ENCODE peak calls at places on chromosomes 12 and 14, in nine cellular contexts. D, C, S, X, P, N, Q, W and L are unnamed samples. For H3K4me1, the result is how much of the 10 kb centered on the place peaks cover.

GRCh38 chr12:122322501-122322900 is 56.2 kb upstream of the VPS33A start:
- DNase-seq in P (no peak), S (no peak), N (no peak), D (no peak), X (no peak), Q (no peak), C (no peak), W (no peak), L (no peak)

GRCh38 chr14:71478542-71478941 is 453.7 kb upstream of the RGS6 start:
- DNase-seq in P (peak), C (no peak), D (no peak), Q (no peak), S (no peak), X (no peak), W (peak), N (no peak), L (no peak)

GRCh38 chr14:60170948-60171347 is 5.8 kb upstream of the DHRS7 start:
- DNase-seq in S (no peak), N (no peak), W (no peak), D (no peak), P (no peak), C (no peak), X (no peak), Q (no peak), L (no peak)

GRCh38 chr14:86654558-86655184 is 1124.7 kb downstream of the FLRT2 start:
- DNase-seq in X (peak), S (no peak), D (peak), N (peak), P (peak), W (peak), Q (peak), C (no peak), L (peak)

GRCh38 chr14:101073598-101073965 is 170.1 kb upstream of the RTL1 start:
- DNase-seq in P (no peak), D (no peak), W (no peak), X (peak), C (no peak), N (no peak), Q (no peak), S (no peak), L (no peak)

GRCh38 chr14:68924392-68925158 is 54.5 kb downstream of the ACTN1 start:
- DNase-seq in C (no peak), N (no peak), D (no peak), Q (no peak), W (peak), X (no peak), P (peak), S (peak), L (no peak)

GRCh38 chr14:102776761-102777710 is at the start of gene TRAF3:
- DNase-seq in N (peak), X (peak), W (peak), D (peak), S (peak), C (peak), P (peak), Q (no peak), L (no peak)

GRCh38 chr12:93812616-93813015 is 135.4 kb downstream of the CRADD start:
- DNase-seq in Q (no peak), S (no peak), D (no peak), C (no peak), N (no peak), X (no peak), W (no peak), P (no peak), L (no peak)

GRCh38 chr12:95944108-95944704 is 1.1 kb downstream of the AMDHD1 start:
- DNase-seq in D (no peak), N (no peak), Q (no peak), S (no peak), P (no peak), X (no peak), C (no peak), W (no peak), L (no peak)

GRCh38 chr14:89013098-89013504 is 188.7 kb downstream of the TTC8 start:
- DNase-seq in X (no peak), Q (no peak), P (no peak), D (peak), S (no peak), W (no peak), N (peak), C (peak), L (no peak)

GRCh38 chr12:8907513-8907912 is 6.8 kb upstream of the PHC1 start:
- DNase-seq in D (no peak), P (no peak), Q (no peak), C (no peak), S (no peak), N (no peak), X (no peak), W (no peak), L (no peak)

GRCh38 chr12:1284611-1285010 is 293.6 kb downstream of the ERC1 start:
- DNase-seq in N (no peak), X (no peak), C (no peak), D (no peak), S (no peak), Q (no peak), W (no peak), P (no peak), L (no peak)

GRCh38 chr14:94059998-94060397 is 21.0 kb downstream of the DDX24 start:
- DNase-seq in N (no peak), S (no peak), P (no peak), W (no peak), C (no peak), D (no peak), Q (no peak), X (peak), L (no peak)

GRCh38 chr12:65533177-65533883 is 254.8 kb downstream of the MSRB3 start:
- DNase-seq in X (no peak), N (no peak), D (no peak), S (no peak), C (no peak), W (no peak), P (no peak), Q (no peak), L (no peak)

GRCh38 chr12:42868291-42868690 is 278.7 kb upstream of the PRICKLE1 start:
- DNase-seq in C (no peak), D (no peak), X (no peak), W (no peak), N (no peak), Q (no peak), S (no peak), P (no peak), L (no peak)

GRCh38 chr12:9598363-9598762 is 9.4 kb downstream of the KLRB1 start:
- DNase-seq in C (no peak), P (no peak), S (no peak), Q (no peak), X (no peak), W (no peak), D (no peak), N (no peak), L (no peak)

GRCh38 chr12:107884769-107885694 is 110.5 kb downstream of the ASCL4 start:
- DNase-seq in C (peak), X (peak), N (peak), Q (no peak), P (peak), W (peak), S (peak), D (peak), L (no peak)

GRCh38 chr12:89800435-89800834 is 91.8 kb upstream of the ATP2B1 start:
- DNase-seq in D (no peak), N (no peak), X (no peak), Q (no peak), S (no peak), P (no peak), W (no peak), C (no peak), L (no peak)

GRCh38 chr12:55738113-55739024 is 4.6 kb upstream of the GDF11 start:
- DNase-seq in Q (peak), W (peak), C (no peak), P (peak), S (peak), X (peak), D (peak), N (peak), L (peak)

GRCh38 chr12:44976246-44976645 is 74.7 kb downstream of the DBX2 start:
- DNase-seq in C (no peak), S (no peak), D (no peak), X (no peak), Q (no peak), W (no peak), P (no peak), N (no peak), L (no peak)

GRCh38 chr14:70257526-70257925 is 68.8 kb upstream of the SLC8A3 start:
- DNase-seq in N (no peak), C (no peak), X (no peak), W (peak), Q (no peak), P (no peak), D (no peak), S (no peak), L (no peak)

GRCh38 chr12:2168808-2169207 is 116.0 kb downstream of the CACNA1C start:
- DNase-seq in N (peak), S (peak), D (no peak), W (peak), C (peak), P (no peak), X (no peak), Q (no peak), L (no peak)

GRCh38 chr12:124279846-124280360 is 15.0 kb upstream of the RFLNA start:
- DNase-seq in X (no peak), W (no peak), N (no peak), Q (no peak), D (no peak), S (no peak), C (no peak), P (no peak), L (no peak)

GRCh38 chr12:77204055-77204454 is 138.7 kb upstream of the E2F7 start:
- DNase-seq in W (no peak), X (no peak), P (no peak), D (no peak), C (no peak), S (no peak), Q (no peak), N (no peak), L (no peak)

GRCh38 chr14:69850086-69850735 is 29.0 kb upstream of the SMOC1 start:
- DNase-seq in D (no peak), Q (no peak), S (no peak), N (peak), P (no peak), W (peak), X (no peak), C (no peak), L (no peak)

GRCh38 chr12:45122776-45123380 is 72.0 kb upstream of the DBX2 start:
- DNase-seq in P (no peak), N (no peak), D (no peak), W (peak), Q (no peak), X (no peak), C (no peak), S (no peak), L (no peak)

GRCh38 chr12:14858513-14858912 is 15.2 kb upstream of the ART4 start:
- DNase-seq in D (no peak), X (no peak), W (no peak), C (no peak), Q (no peak), P (no peak), N (no peak), S (no peak), L (no peak)

GRCh38 chr12:68159681-68160304 is at the start of gene IFNG:
- DNase-seq in C (no peak), D (no peak), Q (no peak), P (no peak), W (no peak), N (no peak), S (no peak), X (no peak), L (no peak)

GRCh38 chr12:70584332-70584731 is 52.9 kb downstream of the PTPRB start:
- DNase-seq in P (no peak), C (no peak), N (no peak), W (no peak), S (no peak), D (no peak), X (no peak), Q (no peak), L (no peak)

GRCh38 chr12:38689704-38690103 is 215.7 kb downstream of the CPNE8 start:
- DNase-seq in W (peak), D (no peak), N (no peak), C (no peak), X (no peak), S (no peak), Q (no peak), P (no peak), L (no peak)

GRCh38 chr14:75246546-75247285 is 31.9 kb upstream of the FOS start:
- DNase-seq in D (no peak), N (no peak), W (peak), C (no peak), X (no peak), P (no peak), S (no peak), Q (no peak), L (no peak)
- H3K4me3 ChIP-seq in D (no peak), N (no peak), W (no peak), C (no peak), X (peak), P (no peak), S (no peak), Q (no peak), L (no peak)

DNA sequence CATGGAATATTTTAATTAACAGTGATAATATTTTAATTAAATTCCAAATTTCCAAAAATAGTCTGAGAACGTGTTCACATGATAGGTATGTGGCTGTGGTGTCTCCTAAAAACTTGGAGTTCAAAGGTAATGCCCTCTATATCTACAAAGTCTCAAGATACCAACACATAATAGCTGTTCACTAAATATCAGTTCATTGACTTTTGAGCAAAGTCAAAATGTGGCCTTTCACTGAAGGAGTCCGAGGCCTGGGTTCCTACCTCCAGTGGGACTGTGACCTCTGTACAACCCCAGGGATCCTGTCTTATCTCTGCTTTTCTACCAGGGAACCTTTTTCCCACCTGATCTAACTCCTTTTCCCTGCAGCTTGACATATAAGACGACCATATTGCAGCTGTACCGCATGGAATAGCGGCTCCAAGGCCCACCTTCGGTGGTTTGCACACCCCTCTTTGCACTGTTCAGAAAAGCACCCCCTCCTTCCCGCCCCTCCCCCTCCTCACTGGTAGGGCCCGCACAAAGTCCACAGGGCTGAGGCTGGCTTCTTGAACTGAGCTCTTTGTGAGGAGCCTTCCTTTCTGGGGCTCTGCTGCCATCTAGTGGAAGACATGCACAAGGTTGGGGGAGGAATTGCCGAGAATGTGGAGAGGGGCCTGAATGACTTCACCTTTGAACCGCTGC is 3.1 kb downstream of the CCND2 start:
- DNase-seq in X (peak), P (peak), D (peak), S (peak), Q (peak), W (peak), N (peak), C (peak), L (no peak)
- H3K4me1 ChIP-seq in X (half or more), P (half or more), D (under half), S (under half), Q (half or more), W (under half), N (half or more), C (half or more), L (under half)

GRCh38 chr14:23183479-23183878 is at the start of gene SLC7A8:
- DNase-seq in P (peak), X (peak), D (peak), N (peak), Q (peak), W (no peak), S (peak), C (peak), L (no peak)
- H3K4me3 ChIP-seq in P (peak), X (peak), D (peak), N (peak), Q (peak), W (peak), S (peak), C (peak), L (peak)

GRCh38 chr14:36538051-36538450 is 18.0 kb upstream of the NKX2-1 start:
- DNase-seq in W (no peak), D (no peak), N (no peak), S (no peak), X (no peak), P (no peak), Q (no peak), C (no peak), L (no peak)
- H3K4me1 ChIP-seq in W (under half), D (under half), N (under half), S (under half), X (under half), P (under half), Q (under half), C (under half), L (under half)

GRCh38 chr12:12336049-12336411 is 14.0 kb downstream of the MANSC1 start:
- DNase-seq in W (peak), N (no peak), C (no peak), D (peak), Q (no peak), X (no peak), P (no peak), S (no peak), L (no peak)

GRCh38 chr12:12334710-12335040 is 15.4 kb downstream of the MANSC1 start:
- DNase-seq in Q (no peak), P (no peak), W (no peak), S (no peak), N (no peak), C (no peak), X (no peak), D (peak), L (no peak)

GRCh38 chr12:12336511-12336910 is 13.5 kb downstream of the MANSC1 start:
- DNase-seq in S (no peak), W (peak), C (no peak), N (no peak), Q (no peak), P (no peak), X (no peak), D (no peak), L (no peak)

GRCh38 chr12:12333980-12334709 is 15.9 kb downstream of the MANSC1 start:
- DNase-seq in W (peak), N (peak), S (no peak), P (peak), C (peak), Q (no peak), D (peak), X (peak), L (no peak)

GRCh38 chr12:12338528-12339168 is 11.4 kb downstream of the MANSC1 start:
- DNase-seq in C (no peak), Q (no peak), N (no peak), X (no peak), W (no peak), D (no peak), S (no peak), P (no peak), L (no peak)
- H3K4me3 ChIP-seq in C (no peak), Q (no peak), N (no peak), X (no peak), W (no peak), D (no peak), S (no peak), P (no peak), L (no peak)

GRCh38 chr14:61575126-61575525 is 120.2 kb upstream of the HIF1A start:
- DNase-seq in S (no peak), Q (no peak), D (no peak), N (no peak), X (no peak), W (no peak), P (no peak), C (no peak), L (no peak)
- H3K4me1 ChIP-seq in S (under half), Q (under half), D (under half), N (under half), X (under half), W (under half), P (under half), C (under half), L (half or more)

GRCh38 chr12:47813491-47814196 is 6.1 kb downstream of the HDAC7 start:
- DNase-seq in N (no peak), Q (no peak), S (no peak), W (no peak), C (peak), P (peak), X (no peak), D (no peak), L (no peak)
- H3K4me3 ChIP-seq in N (peak), Q (peak), S (peak), W (no peak), C (peak), P (peak), X (peak), D (peak), L (no peak)

DNA sequence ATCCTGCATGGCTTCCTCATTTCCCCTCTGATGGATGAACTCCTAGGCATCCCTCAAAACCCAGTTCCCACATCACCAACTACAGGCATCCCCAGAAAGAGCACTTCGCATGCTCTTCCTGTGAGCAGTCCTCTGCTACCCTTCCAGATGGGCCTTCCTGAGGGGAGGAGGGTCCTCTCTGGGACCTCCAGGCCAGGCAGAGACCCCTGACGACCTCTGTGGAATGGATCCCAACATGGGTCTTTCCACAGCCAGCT is 1.9 kb downstream of the AKT1 start:
- DNase-seq in X (no peak), N (no peak), C (no peak), D (no peak), W (no peak), Q (no peak), S (no peak), P (no peak), L (no peak)
- H3K4me1 ChIP-seq in X (under half), N (under half), C (half or more), D (half or more), W (under half), Q (half or more), S (under half), P (half or more), L (under half)

GRCh38 chr12:132153501-132154340 is 9.5 kb downstream of the NOC4L start:
- DNase-seq in Q (no peak), P (peak), C (peak), S (peak), X (peak), D (peak), N (peak), W (peak), L (no peak)
- H3K4me3 ChIP-seq in Q (peak), P (peak), C (peak), S (peak), X (no peak), D (peak), N (no peak), W (peak), L (no peak)

GRCh38 chr12:120261951-120262851 is 3.3 kb downstream of the PXN start:
- DNase-seq in X (peak), P (no peak), N (no peak), W (peak), Q (no peak), C (peak), S (peak), D (no peak), L (peak)
- H3K4me1 ChIP-seq in X (half or more), P (half or more), N (under half), W (under half), Q (half or more), C (half or more), S (under half), D (half or more), L (half or more)